ENCODE peak calls at places on chromosomes 6 and 20, in five cellular contexts. L is GM23338, O is GM12878, Q is HCT116, K is H1. T is an unnamed sample.
A peak's percentile ranks its signal among the peaks of the same experiment; 100 is the strongest.

GRCh38 chr6:36917541-36918193 is 31.9 kb downstream of the C6orf89 start:
- DNase-seq in K (no peak), Q (no peak), L (no peak), O (no peak), T (no peak)

GRCh38 chr6:116924245-116924644 is 47.2 kb downstream of the RFX6 start:
- DNase-seq in K (no peak), Q (no peak), L (no peak), O (no peak), T (no peak)

GRCh38 chr6:158002951-158003853 is 21.5 kb downstream of the SYNJ2 start:
- DNase-seq in O (no peak), Q (no peak), K (no peak), L (no peak), T (peak; percentile 97)

GRCh38 chr20:63264519-63264918 is 8.1 kb upstream of the ARFGAP1 start:
- DNase-seq in L (no peak), Q (no peak), O (no peak), K (no peak), T (no peak)

GRCh38 chr20:62571667-62572344 is 70.5 kb upstream of the SLCO4A1 start:
- DNase-seq in K (no peak), Q (peak; percentile 35), L (peak; percentile 61), O (no peak), T (no peak)

GRCh38 chr20:32583581-32584045 is 1.5 kb downstream of the NOL4L start:
- DNase-seq in Q (no peak), K (no peak), O (no peak), L (peak; percentile 55), T (no peak)

GRCh38 chr6:163415620-163416379 is 1.3 kb downstream of the QKI start:
- DNase-seq in K (no peak), Q (no peak), L (peak; percentile 66), O (peak; percentile 72), T (peak; percentile 64)

GRCh38 chr6:124076336-124077048 is 272.8 kb downstream of the NKAIN2 start:
- DNase-seq in Q (no peak), K (no peak), L (no peak), O (no peak), T (no peak)

GRCh38 chr20:59412251-59412650 is 111.8 kb downstream of the EDN3 start:
- DNase-seq in K (no peak), O (no peak), L (no peak), Q (no peak), T (no peak)

GRCh38 chr6:43823879-43824740 is 54.1 kb downstream of the VEGFA start:
- DNase-seq in L (no peak), K (no peak), O (no peak), Q (no peak), T (no peak)

GRCh38 chr6:163579111-163579879 is 164.8 kb downstream of the QKI start:
- DNase-seq in L (peak; percentile 51), Q (no peak), K (no peak), O (no peak), T (no peak)

GRCh38 chr6:121647905-121648304 is 212.5 kb downstream of the GJA1 start:
- DNase-seq in L (no peak), Q (no peak), O (no peak), K (no peak), T (peak; percentile 81)

GRCh38 chr20:48257833-48258232 is 472.6 kb upstream of the SULF2 start:
- DNase-seq in Q (no peak), O (no peak), K (no peak), L (no peak), T (no peak)

GRCh38 chr6:7640607-7641577 is 50.9 kb downstream of the SNRNP48 start:
- DNase-seq in L (peak; percentile 36), K (no peak), O (no peak), Q (peak; percentile 29), T (no peak)

GRCh38 chr6:40444307-40444706 is 142.9 kb downstream of the LRFN2 start:
- DNase-seq in O (no peak), L (no peak), K (no peak), Q (no peak), T (no peak)

GRCh38 chr20:50089787-50090177 is 23.2 kb downstream of the UBE2V1 start:
- DNase-seq in Q (no peak), K (no peak), L (no peak), O (no peak), T (no peak)

GRCh38 chr6:26270121-26270861 is 94.7 kb upstream of the BTN3A2 start:
- DNase-seq in L (peak; percentile 48), K (no peak), O (no peak), Q (no peak), T (no peak)

GRCh38 chr20:7728373-7728772 is 211.9 kb downstream of the HAO1 start:
- DNase-seq in O (no peak), Q (no peak), K (no peak), L (no peak), T (no peak)

GRCh38 chr20:34495307-34495706 is 20.9 kb upstream of the DYNLRB1 start:
- DNase-seq in Q (no peak), O (no peak), K (no peak), L (no peak), T (no peak)

GRCh38 chr20:11387189-11387754 is 530.4 kb upstream of the BTBD3 start:
- DNase-seq in Q (peak; percentile 3), K (no peak), O (no peak), L (no peak), T (no peak)

GRCh38 chr20:46084805-46085792 is 4.7 kb downstream of the NCOA5 start:
- DNase-seq in O (no peak), L (no peak), Q (no peak), K (no peak), T (peak; percentile 13)

GRCh38 chr6:129195666-129196065 is 312.7 kb downstream of the LAMA2 start:
- DNase-seq in O (no peak), L (peak; percentile 48), K (peak; percentile 25), Q (no peak), T (no peak)

GRCh38 chr6:129191275-129191674 is 308.3 kb downstream of the LAMA2 start:
- DNase-seq in L (no peak), K (no peak), O (no peak), Q (no peak), T (no peak)

GRCh38 chr6:129189266-129189665 is 306.3 kb downstream of the LAMA2 start:
- DNase-seq in Q (no peak), O (no peak), L (no peak), K (no peak), T (no peak)

GRCh38 chr6:129194441-129195021 is 311.6 kb downstream of the LAMA2 start:
- DNase-seq in O (no peak), Q (no peak), L (no peak), K (no peak), T (no peak)

GRCh38 chr6:129192458-129192989 is 309.6 kb downstream of the LAMA2 start:
- DNase-seq in Q (no peak), K (no peak), L (peak; percentile 8), O (no peak), T (no peak)
- H4K20me1 ChIP-seq in Q (no peaks in the 10 kb centered on the region), K (no peaks in the 10 kb centered on the region), L (no peaks in the 10 kb centered on the region), O (no peaks in the 10 kb centered on the region), T (no peaks in the 10 kb centered on the region)

GRCh38 chr20:40711078-40711477 is 22.0 kb upstream of the MAFB start:
- DNase-seq in L (no peak), Q (no peak), O (no peak), K (no peak), T (no peak)
- TF ChIP-seq EZH2 in L (no peak), Q (no peak), O (no peak), K (no peak), T (no peak)

DNA sequence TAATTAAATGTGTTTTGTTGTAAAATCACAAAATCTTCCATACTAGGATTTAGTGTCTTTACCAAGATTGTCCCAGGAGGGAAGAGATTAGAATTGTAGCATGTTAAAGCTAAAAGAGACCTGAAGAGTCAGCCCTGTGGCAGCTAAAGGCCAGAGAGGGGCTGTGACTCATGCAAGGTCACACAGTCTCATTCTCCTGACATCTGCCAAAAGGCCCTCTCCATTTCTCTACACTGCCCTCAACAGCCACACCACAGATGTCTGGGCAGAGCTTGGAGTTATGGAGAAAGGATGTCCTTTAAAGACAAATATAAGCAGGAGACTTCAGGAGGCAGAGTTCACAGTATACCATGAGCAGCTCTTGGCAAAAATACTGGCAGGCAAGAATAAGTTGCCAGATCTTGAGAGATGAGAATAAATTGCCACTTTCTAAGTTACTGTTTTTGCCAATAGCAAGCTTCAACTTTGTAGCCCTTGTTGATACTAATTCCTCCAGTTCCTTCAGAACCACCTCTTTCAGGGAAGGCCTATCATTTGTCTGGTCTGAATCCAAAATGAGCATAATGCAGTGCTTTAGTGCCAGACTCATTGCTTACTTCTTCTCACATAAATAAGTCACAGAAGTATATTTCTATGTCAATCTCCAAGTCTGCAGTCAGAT is 41.7 kb downstream of the AKIRIN2 start:
- DNase-seq in K (no peak), O (no peak), Q (no peak), L (no peak), T (peak; percentile 22)
- TF ChIP-seq POLR2AphosphoS5 in K (no peak), O (no peak), Q (no peak), L (no peak), T (no peak)

GRCh38 chr20:37383229-37383989 is 37.5 kb downstream of the SRC start:
- DNase-seq in L (no peak), K (no peak), O (no peak), Q (peak; percentile 81), T (peak; percentile 66)
- H4K20me1 ChIP-seq in L (no peaks in the 10 kb centered on the region), K (peaks cover 3% of the 10 kb centered on the region), O (no peaks in the 10 kb centered on the region), Q (no peaks in the 10 kb centered on the region), T (no peaks in the 10 kb centered on the region)

GRCh38 chr20:21102691-21103311 is 3.4 kb downstream of the LINC00237 start:
- DNase-seq in O (no peak), Q (no peak), K (no peak), L (peak; percentile 81), T (no peak)
- TF ChIP-seq EZH2 in O (no peak), Q (no peak), K (peak; percentile 15), L (no peak), T (peak; percentile 62)

DNA sequence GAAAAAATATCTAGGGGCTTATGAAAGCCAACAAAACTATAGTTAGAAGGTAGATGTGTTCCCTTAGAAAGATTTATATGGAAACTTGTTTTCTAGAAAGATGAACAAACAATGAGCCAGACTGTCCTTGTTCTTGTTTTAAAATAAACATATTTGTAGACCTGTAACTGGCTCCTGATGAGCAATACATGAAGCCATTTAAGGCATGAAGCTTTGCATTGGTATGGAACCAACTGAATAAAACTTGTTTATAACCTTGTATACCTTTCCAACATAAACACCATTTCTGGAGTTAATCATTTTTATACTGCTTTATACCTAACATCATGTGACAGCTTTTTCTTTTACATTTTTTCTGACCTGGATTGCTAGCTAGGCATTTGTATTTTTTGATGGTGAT is 247.8 kb downstream of the PRL start:
- DNase-seq in L (no peak), Q (no peak), O (no peak), K (no peak), T (no peak)
- TF ChIP-seq POLR2AphosphoS5 in L (no peak), Q (no peak), O (no peak), K (no peak), T (no peak)

T was measured in endothelial cell of umbilical vein.